ENCODE peak calls at places on chromosomes 7 and 10, in four cellular contexts. V is ovary, R is prostate gland, Q is MM.1S. P is an unnamed sample.

GRCh38 chr10:36624551-36625100 is 500.8 kb upstream of the ANKRD30A start:
- DNase-seq in V (no peak), R (no peak), Q (no peak), P (no peak)

GRCh38 chr7:3302681-3303320 is 1.7 kb downstream of the SDK1 start:
- DNase-seq in V (no peak), R (no peak), Q (no peak), P (no peak)

GRCh38 chr10:47078393-47079163 is 167.3 kb downstream of the PTPN20 start:
- DNase-seq in V (no peak), R (no peak), Q (no peak), P (no peak)

GRCh38 chr10:102642553-102643345 is 1.5 kb upstream of the TRIM8 start:
- DNase-seq in V (peak), R (peak), Q (peak), P (peak)

GRCh38 chr10:88913803-88914202 is 33.8 kb downstream of the STAMBPL1 start:
- DNase-seq in V (no peak), R (no peak), Q (no peak), P (no peak)

GRCh38 chr10:93319855-93320254 is 162.3 kb downstream of the MYOF start:
- DNase-seq in V (no peak), R (no peak), Q (no peak), P (no peak)

GRCh38 chr10:74094231-74094630 is 56.4 kb downstream of the AP3M1 start:
- DNase-seq in V (no peak), R (no peak), Q (no peak), P (no peak)

GRCh38 chr7:73626814-73627213 is 2.5 kb upstream of the MLXIPL start:
- DNase-seq in V (no peak), R (no peak), Q (no peak), P (no peak)

GRCh38 chr7:133753513-133753912 is 373.6 kb upstream of the LRGUK start:
- DNase-seq in V (no peak), R (no peak), Q (no peak), P (no peak)

GRCh38 chr7:100130608-100131453 is 4.1 kb downstream of the MBLAC1 start:
- DNase-seq in V (peak), R (peak), Q (peak), P (peak)

GRCh38 chr7:74412061-74412460 is 41.6 kb upstream of the GTF2IRD1 start:
- DNase-seq in V (no peak), R (no peak), Q (no peak), P (no peak)

GRCh38 chr7:139035588-139036353 is at the start of gene ZC3HAV1L:
- DNase-seq in V (peak), R (peak), Q (no peak), P (peak)

GRCh38 chr10:100743626-100744135 is 1.7 kb upstream of the PAX2 start:
- DNase-seq in V (no peak), R (no peak), Q (peak), P (peak)

GRCh38 chr10:102546606-102547310 is 43.0 kb downstream of the SUFU start:
- DNase-seq in V (no peak), R (no peak), Q (no peak), P (no peak)

GRCh38 chr7:155422151-155422550 is 35.8 kb upstream of the EN2 start:
- DNase-seq in V (no peak), R (no peak), Q (no peak), P (no peak)

GRCh38 chr7:264541-265191 is 25.3 kb upstream of the FOXL3 start:
- DNase-seq in V (no peak), R (peak), Q (no peak), P (peak)

GRCh38 chr10:60312818-60313588 is 76.7 kb downstream of the ANK3 start:
- DNase-seq in V (no peak), R (no peak), Q (no peak), P (no peak)

GRCh38 chr10:114571316-114571999 is 86.6 kb downstream of the ABLIM1 start:
- DNase-seq in V (no peak), R (peak), Q (no peak), P (no peak)

GRCh38 chr10:46546591-46547330 is 9.7 kb downstream of the GPRIN2 start:
- DNase-seq in V (peak), R (peak), Q (no peak), P (peak)

GRCh38 chr10:19815478-19816419 is 483 bp upstream of the PLXDC2 start:
- DNase-seq in V (peak), R (peak), Q (peak), P (no peak)

GRCh38 chr7:140541513-140542192 is 62.3 kb upstream of the MKRN1 start:
- DNase-seq in V (peak), R (peak), Q (no peak), P (no peak)

GRCh38 chr10:21727452-21728168 is 193.6 kb downstream of the MLLT10 start:
- DNase-seq in V (no peak), R (no peak), Q (no peak), P (no peak)

GRCh38 chr10:80506189-80506575 is 31.5 kb upstream of the SH2D4B start:
- DNase-seq in V (no peak), R (no peak), Q (no peak), P (no peak)

GRCh38 chr10:131869344-131869743 is 31.5 kb upstream of the PPP2R2D start:
- DNase-seq in V (no peak), R (no peak), Q (no peak), P (no peak)

GRCh38 chr7:38975944-38976392 is 1.7 kb upstream of the POU6F2 start:
- DNase-seq in V (peak), R (no peak), Q (no peak), P (no peak)

GRCh38 chr7:26153246-26153822 is 1.3 kb downstream of the NFE2L3 start:
- DNase-seq in V (no peak), R (no peak), Q (peak), P (no peak)

GRCh38 chr10:132836832-132837540 is 51.0 kb upstream of the NKX6-2 start:
- DNase-seq in V (no peak), R (no peak), Q (peak), P (peak)

GRCh38 chr10:127195041-127195506 is 1.3 kb downstream of the INSYN2A start:
- DNase-seq in V (no peak), R (no peak), Q (no peak), P (no peak)

GRCh38 chr10:70711911-70712310 is 39.6 kb downstream of the ADAMTS14 start:
- DNase-seq in V (no peak), R (no peak), Q (no peak), P (no peak)

GRCh38 chr10:113475381-113475807 is 77.5 kb upstream of the HABP2 start:
- DNase-seq in V (no peak), R (peak), Q (no peak), P (no peak)

GRCh38 chr10:58780481-58780880 is 267.8 kb downstream of the BICC1 start:
- DNase-seq in V (no peak), R (no peak), Q (no peak), P (no peak)

GRCh38 chr10:58775960-58776574 is 263.4 kb downstream of the BICC1 start:
- DNase-seq in V (no peak), R (no peak), Q (no peak), P (no peak)

GRCh38 chr10:58776613-58777318 is 264.1 kb downstream of the BICC1 start:
- DNase-seq in V (no peak), R (no peak), Q (no peak), P (no peak)

GRCh38 chr10:58781873-58782488 is 269.3 kb downstream of the BICC1 start:
- DNase-seq in V (no peak), R (peak), Q (peak), P (peak)

DNA sequence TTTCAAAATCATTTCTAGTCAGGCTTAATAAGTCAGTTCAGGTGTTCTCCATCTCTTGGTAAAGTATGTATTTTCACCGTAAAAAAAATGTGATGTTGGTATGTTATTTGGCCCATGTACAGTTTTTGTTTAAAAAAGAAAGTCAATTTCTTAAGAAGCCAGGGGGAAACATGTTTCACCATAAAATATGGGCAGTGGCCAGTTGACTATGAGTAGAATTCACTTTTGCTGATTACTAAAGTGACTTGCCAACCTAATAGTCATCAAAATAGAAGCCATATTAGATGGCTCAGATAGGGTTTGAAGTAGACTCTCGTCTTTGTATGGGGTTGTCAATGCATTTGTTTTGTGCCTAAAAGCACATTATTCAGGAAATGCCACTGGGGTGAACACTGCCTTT is 266.3 kb downstream of the BICC1 start:
- DNase-seq in V (no peak), R (no peak), Q (no peak), P (no peak)
- H3K27ac ChIP-seq in V (no peak), R (no peak), Q (no peak), P (no peak)

DNA sequence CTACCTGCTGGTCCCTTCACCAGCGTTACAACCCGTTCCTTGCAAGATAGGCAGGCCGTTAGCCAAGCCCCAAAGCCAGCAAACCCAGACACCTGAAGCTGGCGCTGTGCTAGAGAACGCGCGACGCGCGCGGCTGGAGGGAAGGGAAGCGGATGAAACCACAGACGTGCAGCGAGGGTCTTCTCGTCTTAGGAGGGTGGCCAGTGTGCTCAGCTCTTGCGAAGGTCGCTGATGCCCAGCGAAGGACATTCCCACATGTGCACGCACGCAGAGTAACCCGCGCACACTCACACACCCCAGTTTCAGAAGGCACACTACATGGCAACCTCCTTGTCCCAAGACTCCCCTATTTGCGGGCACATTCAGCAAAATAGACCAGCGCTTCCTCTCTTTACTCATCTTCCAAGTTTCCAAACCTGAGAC is 941 bp downstream of the TMEM26 start:
- DNase-seq in V (no peak), R (peak), Q (no peak), P (no peak)
- H3K27ac ChIP-seq in V (no peak), R (peak), Q (no peak), P (no peak)

GRCh38 chr10:95281206-95281605 is 9.6 kb downstream of the PDLIM1 start:
- DNase-seq in V (no peak), R (no peak), Q (no peak), P (no peak)
- H3K27ac ChIP-seq in V (no peak), R (no peak), Q (no peak), P (no peak)

GRCh38 chr7:98398567-98399372 is 2.1 kb downstream of the BAIAP2L1 start:
- DNase-seq in V (no peak), R (peak), Q (no peak), P (no peak)

GRCh38 chr7:98399462-98399861 is 1.4 kb downstream of the BAIAP2L1 start:
- DNase-seq in V (no peak), R (no peak), Q (no peak), P (no peak)

GRCh38 chr7:98396768-98397167 is 4.1 kb downstream of the BAIAP2L1 start:
- DNase-seq in V (no peak), R (no peak), Q (no peak), P (no peak)

GRCh38 chr7:98399903-98400537 is 870 bp downstream of the BAIAP2L1 start:
- DNase-seq in V (no peak), R (no peak), Q (no peak), P (no peak)

GRCh38 chr7:98400538-98401427 is at the start of gene BAIAP2L1:
- DNase-seq in V (peak), R (peak), Q (peak), P (peak)
- H3K27ac ChIP-seq in V (no peak), R (peak), Q (peak), P (no peak)

DNA sequence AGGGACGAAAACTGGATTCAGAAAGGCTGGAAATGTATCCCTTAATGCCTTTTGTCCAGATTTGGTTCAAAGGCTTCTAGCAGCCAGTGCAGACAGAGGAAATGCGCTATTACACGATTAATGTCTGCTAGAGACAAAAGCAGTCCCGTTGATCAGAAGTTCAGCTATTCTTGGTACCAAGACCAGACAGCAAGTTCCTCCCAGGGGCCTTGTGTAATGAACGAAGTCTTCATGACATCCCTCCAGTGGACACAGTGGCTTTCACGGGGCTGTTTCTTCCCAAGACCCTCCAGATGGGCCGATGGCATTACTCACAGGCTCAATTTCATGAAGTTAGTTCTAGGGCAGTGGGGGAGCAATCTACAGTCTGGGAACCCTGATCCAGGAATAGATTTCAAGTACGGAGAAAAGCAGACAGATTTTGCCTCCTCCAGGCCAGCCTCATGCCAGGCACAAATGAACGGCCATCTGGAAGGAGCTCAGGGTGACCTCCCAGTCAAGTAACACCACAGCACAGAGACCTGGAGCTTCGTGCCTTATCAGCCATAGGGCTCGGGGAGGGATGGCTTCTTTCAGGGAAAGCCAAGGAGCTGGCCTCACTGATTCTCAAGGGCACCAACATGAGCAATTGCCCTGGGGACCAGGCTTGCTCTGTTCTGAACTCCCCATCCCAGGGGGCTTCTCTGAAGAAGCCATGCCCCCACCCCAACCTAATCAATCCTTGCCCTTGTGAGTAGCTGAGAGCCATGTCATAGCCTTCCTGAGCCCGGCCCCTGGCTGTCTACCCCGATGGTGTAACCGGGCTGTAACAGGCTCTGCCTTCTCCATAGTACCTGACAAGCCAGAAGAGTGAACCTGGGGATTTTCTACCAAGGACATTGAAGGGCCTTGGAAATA is 101.1 kb downstream of the PRKAG2 start:
- DNase-seq in V (no peak), R (no peak), Q (no peak), P (no peak)
- H3K27ac ChIP-seq in V (no peak), R (no peak), Q (no peak), P (no peak)

GRCh38 chr10:72063703-72064391 is 24.5 kb downstream of the SPOCK2 start:
- DNase-seq in V (no peak), R (no peak), Q (no peak), P (peak)
- H3K27ac ChIP-seq in V (no peak), R (no peak), Q (no peak), P (no peak)

GRCh38 chr10:43395571-43396060 is 13.4 kb downstream of the HNRNPF start:
- DNase-seq in V (no peak), R (no peak), Q (peak), P (no peak)

GRCh38 chr10:43396061-43396927 is 12.7 kb downstream of the HNRNPF start:
- DNase-seq in V (peak), R (peak), Q (peak), P (peak)

GRCh38 chr10:43398939-43399871 is 9.8 kb downstream of the HNRNPF start:
- DNase-seq in V (no peak), R (no peak), Q (no peak), P (no peak)

GRCh38 chr10:43394868-43395267 is 14.1 kb downstream of the HNRNPF start:
- DNase-seq in V (no peak), R (no peak), Q (no peak), P (no peak)

GRCh38 chr10:43396928-43397624 is 11.9 kb downstream of the HNRNPF start:
- DNase-seq in V (peak), R (peak), Q (peak), P (peak)
- H3K27ac ChIP-seq in V (peak), R (peak), Q (peak), P (peak)